ENCODE peak calls at places on chromosome 20, in eight cellular contexts. U, O, I, F, X, M, V and B are unnamed samples.
A peak's percentile ranks its signal among the peaks of the same experiment; 100 is the strongest.

GRCh38 chr20:6764619-6765018 is 2.9 kb upstream of the BMP2 start:
- DNase-seq in V (no peak), F (no peak), O (no peak), U (no peak), X (no peak), M (no peak), I (no peak), B (no peak)

GRCh38 chr20:26163890-26164289 is 467.2 kb upstream of the ZNF337 start:
- DNase-seq in U (no peak), X (no peak), I (peak; percentile 96), F (no peak), O (peak; percentile 92), V (no peak), M (no peak), B (no peak)

GRCh38 chr20:57263767-57264150 is 2.7 kb downstream of the BMP7 start:
- DNase-seq in F (no peak), M (no peak), I (no peak), X (no peak), O (no peak), U (no peak), V (no peak), B (no peak)

GRCh38 chr20:47688385-47689381 is 96.6 kb downstream of the SULF2 start:
- DNase-seq in X (no peak), M (no peak), O (no peak), V (no peak), F (no peak), U (peak; percentile 77), I (peak; percentile 69), B (no peak)

GRCh38 chr20:13430346-13431002 is 208.3 kb downstream of the TASP1 start:
- DNase-seq in O (no peak), V (no peak), I (peak; percentile 85), F (no peak), M (no peak), U (no peak), X (no peak), B (no peak)

GRCh38 chr20:57401565-57401918 is 10.3 kb downstream of the RBM38 start:
- DNase-seq in F (no peak), V (no peak), M (no peak), U (no peak), I (no peak), X (no peak), O (no peak), B (no peak)

GRCh38 chr20:46222521-46223007 is 85.7 kb downstream of the CDH22 start:
- DNase-seq in U (peak; percentile 68), I (no peak), X (no peak), V (no peak), O (no peak), M (no peak), F (no peak), B (no peak)

GRCh38 chr20:21393142-21393541 is 4.2 kb downstream of the NKX2-4 start:
- DNase-seq in F (no peak), V (no peak), I (no peak), U (no peak), M (no peak), O (no peak), X (no peak), B (no peak)

GRCh38 chr20:20130399-20130798 is 78.1 kb downstream of the CFAP61 start:
- DNase-seq in F (no peak), M (no peak), O (no peak), I (no peak), X (no peak), U (peak; percentile 70), V (no peak), B (no peak)

GRCh38 chr20:20593447-20594170 is 118.8 kb downstream of the RALGAPA2 start:
- DNase-seq in I (peak; percentile 48), V (no peak), M (no peak), O (peak; percentile 50), U (peak; percentile 91), F (peak; percentile 51), X (peak; percentile 33), B (peak; percentile 42)

GRCh38 chr20:25987073-25987927 is 290.6 kb upstream of the ZNF337 start:
- DNase-seq in X (no peak), O (peak; percentile 12), I (peak; percentile 11), F (peak; percentile 31), M (peak; percentile 27), U (peak; percentile 45), V (peak; percentile 25), B (peak; percentile 53)

GRCh38 chr20:36493801-36494114 is 47.6 kb upstream of the MYL9 start:
- DNase-seq in V (peak; percentile 74), F (no peak), O (peak; percentile 86), X (peak; percentile 61), I (peak; percentile 93), M (peak; percentile 42), U (no peak), B (no peak)

GRCh38 chr20:37362821-37363220 is 16.9 kb downstream of the SRC start:
- DNase-seq in M (no peak), V (no peak), I (no peak), U (no peak), O (no peak), F (no peak), X (peak; percentile 22), B (no peak)

GRCh38 chr20:48490976-48491657 is 336.7 kb downstream of the PREX1 start:
- DNase-seq in X (no peak), M (peak; percentile 1), F (no peak), V (no peak), I (no peak), U (no peak), O (no peak), B (no peak)

GRCh38 chr20:46814366-46815232 is 80.0 kb upstream of the EYA2 start:
- DNase-seq in X (no peak), U (peak; percentile 65), M (no peak), F (peak; percentile 92), I (peak; percentile 90), V (no peak), O (peak; percentile 62), B (no peak)

GRCh38 chr20:14707865-14708574 is 370.6 kb upstream of the FLRT3 start:
- DNase-seq in U (no peak), V (no peak), F (no peak), I (no peak), X (no peak), M (no peak), O (no peak), B (no peak)

GRCh38 chr20:64104667-64105451 is 2.5 kb downstream of the NPBWR2 start:
- DNase-seq in X (peak; percentile 2), O (no peak), V (no peak), F (no peak), I (no peak), M (peak; percentile 1), U (peak; percentile 1), B (no peak)

GRCh38 chr20:64164123-64164836 is at the start of gene MYT1:
- DNase-seq in U (no peak), F (no peak), X (no peak), O (no peak), I (no peak), V (no peak), M (no peak), B (no peak)

GRCh38 chr20:36569847-36570429 is 3.5 kb upstream of the TGIF2 start:
- DNase-seq in V (no peak), U (no peak), F (no peak), X (no peak), O (peak; percentile 65), M (no peak), I (peak; percentile 82), B (no peak)

GRCh38 chr20:10985536-10985935 is 311.7 kb upstream of the JAG1 start:
- DNase-seq in I (peak; percentile 70), X (no peak), M (no peak), F (no peak), O (peak; percentile 42), V (no peak), U (no peak), B (no peak)

DNA sequence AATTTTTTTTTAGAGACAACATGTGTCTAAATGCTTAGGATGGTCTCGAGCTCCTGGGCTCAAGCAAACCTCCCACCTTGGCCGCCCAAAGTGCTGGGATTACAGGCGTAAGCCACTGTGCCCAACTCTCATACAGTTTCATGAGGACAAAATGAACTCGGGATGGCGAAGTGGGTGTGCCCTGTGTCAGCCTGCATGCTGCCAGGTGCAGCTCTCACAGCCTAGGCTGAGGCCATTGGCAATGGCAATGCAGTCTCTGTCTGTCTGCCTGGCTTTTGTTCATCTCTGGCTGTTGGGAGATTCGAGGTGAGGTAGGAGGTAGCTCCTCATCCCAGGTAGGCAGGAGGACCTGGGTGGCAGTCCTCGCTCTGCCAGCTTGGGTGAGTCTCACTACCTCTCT is 88.0 kb downstream of the CHMP4B start:
- DNase-seq in X (no peak), U (no peak), I (no peak), V (no peak), F (no peak), M (no peak), O (no peak), B (no peak)
- TF ChIP-seq CTCF in X (no peak), U (no peak), I (no peak), V (no peak), F (no peak), M (no peak), O (no peak), B (no peak)

DNA sequence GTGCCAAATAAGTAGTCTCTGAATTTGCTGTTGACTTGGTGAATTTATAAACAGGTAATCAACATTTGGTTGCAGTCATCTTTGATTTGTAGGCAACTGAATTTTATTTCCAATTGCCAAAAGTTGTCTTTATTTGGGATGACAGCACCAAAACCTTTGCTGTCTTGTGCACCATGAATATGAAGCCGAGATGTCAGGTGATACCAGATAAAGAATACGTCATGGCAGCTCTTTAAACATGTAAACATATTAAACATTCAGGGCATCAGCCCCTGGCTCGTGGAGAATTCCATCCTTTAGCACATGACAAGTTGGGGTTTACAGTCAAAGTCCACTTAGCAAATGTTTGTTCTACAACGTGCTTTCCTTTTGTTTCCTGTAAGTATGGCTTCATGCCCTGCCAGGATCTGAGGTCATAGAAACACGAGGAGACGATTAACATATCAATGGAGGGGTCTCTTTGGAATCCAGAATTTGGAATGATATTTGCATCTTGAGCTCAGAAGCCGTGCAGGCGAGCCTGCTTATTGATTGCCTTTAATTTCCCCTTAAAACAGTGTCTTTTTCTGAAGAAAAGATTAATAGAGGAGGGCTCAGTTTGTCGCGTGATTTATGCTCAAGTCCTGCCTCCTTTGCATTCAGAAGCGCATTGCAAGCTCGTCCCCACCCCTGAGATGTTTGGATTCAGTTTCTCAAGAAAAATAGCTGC is 170.2 kb upstream of the ZNF217 start:
- DNase-seq in X (no peak), V (no peak), M (peak; percentile 51), F (peak; percentile 57), I (peak; percentile 80), O (peak; percentile 58), U (peak; percentile 89), B (no peak)
- TF ChIP-seq CTCF in X (no peak), V (no peak), M (no peak), F (no peak), I (no peak), O (no peak), U (no peak), B (no peak)

DNA sequence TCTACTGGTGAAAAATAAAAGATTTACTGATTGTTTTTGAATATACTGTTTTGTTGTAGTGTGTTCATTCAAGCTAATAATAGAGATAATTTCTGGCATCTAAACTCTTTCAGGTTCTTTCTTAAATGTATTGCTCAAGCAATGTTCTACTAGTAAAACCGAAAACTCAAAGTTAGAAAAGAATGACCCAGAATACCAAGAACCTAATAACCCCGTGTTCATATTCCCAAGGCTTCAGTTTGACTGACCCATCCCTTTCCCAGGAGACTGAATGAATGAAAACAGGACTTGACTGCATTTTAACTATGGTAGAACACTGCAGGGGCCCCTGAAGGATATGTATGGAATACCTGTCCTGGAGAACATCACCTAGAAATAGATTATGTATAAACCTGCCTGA is 375.3 kb downstream of the MAFB start:
- DNase-seq in X (no peak), F (no peak), U (no peak), O (no peak), M (no peak), I (no peak), V (no peak), B (no peak)
- TF ChIP-seq CTCF in X (no peak), F (no peak), U (no peak), O (no peak), M (no peak), I (no peak), V (no peak), B (no peak)

GRCh38 chr20:31260326-31260932 is 3.0 kb downstream of the DEFB115 start:
- DNase-seq in I (no peak), F (peak; percentile 22), V (no peak), M (no peak), O (no peak), U (peak; percentile 64), X (no peak), B (no peak)
- TF ChIP-seq CTCF in I (no peak), F (peak; percentile 25), V (no peak), M (peak; percentile 24), O (no peak), U (peak; percentile 58), X (no peak), B (peak; percentile 43)